ENCODE peak calls at places on chromosome 14, in ten cellular contexts. J is cardiac fibroblast; K is CD4-positive, alpha-beta T cell; W is endothelial cell; G is type B pancreatic cell; N is neural crest cell; V is upper lobe of right lung; A is dorsolateral prefrontal cortex; S is IMR-90; F is cardiac muscle cell. M is an unnamed sample.

GRCh38 chr14:56145965-56146364 is 27.8 kb downstream of the PELI2 start:
- DNase-seq in J (peak), K (no peak), W (no peak), G (no peak), N (no peak), V (no peak), A (no peak), S (peak), F (no peak), M (no peak)

GRCh38 chr14:103281496-103282231 is 52.4 kb upstream of the EIF5 start:
- DNase-seq in J (peak), K (no peak), W (peak), G (no peak), N (peak), V (no peak), A (no peak), S (peak), F (peak), M (no peak)

GRCh38 chr14:54769955-54770863 is 132.4 kb downstream of the GCH1 start:
- DNase-seq in J (no peak), K (no peak), W (no peak), G (no peak), N (no peak), V (no peak), A (no peak), S (no peak), F (peak), M (no peak)

GRCh38 chr14:78721756-78722455 is 551.7 kb downstream of the NRXN3 start:
- DNase-seq in J (no peak), K (no peak), W (no peak), G (no peak), N (no peak), V (no peak), A (no peak), S (no peak), F (no peak), M (no peak)

GRCh38 chr14:21680072-21680471 is 6.5 kb upstream of the OR4E1 start:
- DNase-seq in J (peak), K (no peak), W (no peak), G (no peak), N (no peak), V (no peak), A (no peak), S (peak), F (no peak), M (no peak)

GRCh38 chr14:104694991-104695659 is 5.7 kb downstream of the INF2 start:
- DNase-seq in J (no peak), K (peak), W (peak), G (no peak), N (no peak), V (no peak), A (no peak), S (no peak), F (no peak), M (peak)

GRCh38 chr14:39988939-39989338 is 556.7 kb upstream of the FBXO33 start:
- DNase-seq in J (peak), K (no peak), W (peak), G (no peak), N (no peak), V (no peak), A (no peak), S (no peak), F (peak), M (no peak)

GRCh38 chr14:63918411-63918810 is 65.6 kb downstream of the SYNE2 start:
- DNase-seq in J (no peak), K (no peak), W (no peak), G (no peak), N (no peak), V (no peak), A (no peak), S (no peak), F (no peak), M (no peak)

GRCh38 chr14:65461730-65462129 is 49.2 kb downstream of the FUT8 start:
- DNase-seq in J (peak), K (no peak), W (no peak), G (no peak), N (no peak), V (no peak), A (no peak), S (no peak), F (no peak), M (no peak)

GRCh38 chr14:103545915-103546650 is 16.4 kb downstream of the BAG5 start:
- DNase-seq in J (no peak), K (no peak), W (no peak), G (no peak), N (no peak), V (no peak), A (peak), S (no peak), F (no peak), M (no peak)

GRCh38 chr14:104037074-104037473 is 48.4 kb upstream of the ASPG start:
- DNase-seq in J (no peak), K (no peak), W (no peak), G (no peak), N (no peak), V (no peak), A (no peak), S (no peak), F (no peak), M (no peak)

DNA sequence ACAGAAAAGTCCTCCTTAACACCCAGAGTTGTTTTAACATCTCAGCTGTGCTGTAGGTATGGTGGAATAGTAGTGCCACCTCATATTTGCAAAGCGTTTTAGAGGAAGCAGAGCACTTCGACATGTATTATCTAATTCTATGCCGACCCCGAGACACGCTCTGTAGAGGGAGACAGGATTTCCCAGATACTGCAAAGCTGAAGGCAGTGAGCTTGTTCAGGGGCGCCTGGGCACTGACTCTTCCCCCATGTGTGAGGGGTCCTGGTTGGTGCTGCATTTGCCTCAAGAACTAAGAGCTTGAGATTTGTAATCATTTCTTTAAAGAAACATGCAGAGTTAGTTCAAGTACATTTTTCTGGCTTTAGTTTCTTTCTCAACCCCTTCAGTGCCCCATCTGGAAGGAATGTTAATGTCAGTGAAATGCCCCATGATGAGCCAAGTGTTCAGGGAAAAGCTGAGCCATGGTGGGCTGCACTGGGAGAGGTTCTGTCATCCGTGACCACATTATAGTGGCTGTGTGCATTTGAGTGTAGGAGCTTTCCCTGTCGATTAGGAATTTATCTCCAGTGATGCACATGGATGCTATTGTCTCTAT is 66.3 kb downstream of the MBIP start:
- DNase-seq in J (peak), K (no peak), W (no peak), G (no peak), N (no peak), V (no peak), A (no peak), S (peak), F (no peak), M (no peak)
- TF ChIP-seq CTCF in J (peak), K (no peak), W (peak), G (peak), N (no peak), V (peak), A (no peak), S (peak), F (peak), M (no peak)

DNA sequence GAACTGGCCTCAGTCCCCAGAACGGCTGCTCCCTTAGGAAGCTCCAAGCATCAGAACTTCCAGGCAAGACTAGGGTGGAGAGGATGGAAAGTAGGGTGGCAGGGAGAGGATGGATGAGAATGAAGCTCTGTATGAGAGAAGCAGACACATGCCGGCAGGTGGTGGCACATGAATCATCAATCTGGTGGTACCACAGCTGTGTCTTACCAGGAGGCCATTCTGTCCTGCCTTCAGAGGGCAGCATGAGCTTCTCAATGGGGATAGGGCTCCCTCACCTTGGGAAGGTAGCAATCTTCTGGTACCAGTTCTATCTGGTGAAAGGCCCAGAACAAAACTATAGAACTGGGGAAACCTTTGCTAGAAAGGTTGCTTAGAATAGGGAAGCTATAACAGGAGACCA is 55.4 kb upstream of the PYGL start:
- DNase-seq in J (no peak), K (no peak), W (no peak), G (no peak), N (no peak), V (no peak), A (peak), S (no peak), F (no peak), M (no peak)
- TF ChIP-seq CTCF in J (no peak), K (no peak), W (no peak), G (no peak), N (no peak), V (no peak), A (no peak), S (no peak), F (no peak), M (no peak)

GRCh38 chr14:99327050-99327449 is 55.1 kb upstream of the BCL11B start:
- DNase-seq in J (no peak), K (no peak), W (no peak), G (peak), N (no peak), V (peak), A (no peak), S (no peak), F (no peak), M (peak)
- TF ChIP-seq CTCF in J (no peak), K (no peak), W (no peak), G (no peak), N (no peak), V (no peak), A (no peak), S (peak), F (peak), M (peak)

GRCh38 chr14:35138585-35138984 is 16.2 kb downstream of the PRORP start:
- DNase-seq in J (no peak), K (no peak), W (no peak), G (no peak), N (no peak), V (no peak), A (no peak), S (no peak), F (no peak), M (no peak)

GRCh38 chr14:35134329-35135123 is 12.2 kb downstream of the PRORP start:
- DNase-seq in J (no peak), K (no peak), W (no peak), G (no peak), N (no peak), V (no peak), A (no peak), S (no peak), F (no peak), M (no peak)

DNA sequence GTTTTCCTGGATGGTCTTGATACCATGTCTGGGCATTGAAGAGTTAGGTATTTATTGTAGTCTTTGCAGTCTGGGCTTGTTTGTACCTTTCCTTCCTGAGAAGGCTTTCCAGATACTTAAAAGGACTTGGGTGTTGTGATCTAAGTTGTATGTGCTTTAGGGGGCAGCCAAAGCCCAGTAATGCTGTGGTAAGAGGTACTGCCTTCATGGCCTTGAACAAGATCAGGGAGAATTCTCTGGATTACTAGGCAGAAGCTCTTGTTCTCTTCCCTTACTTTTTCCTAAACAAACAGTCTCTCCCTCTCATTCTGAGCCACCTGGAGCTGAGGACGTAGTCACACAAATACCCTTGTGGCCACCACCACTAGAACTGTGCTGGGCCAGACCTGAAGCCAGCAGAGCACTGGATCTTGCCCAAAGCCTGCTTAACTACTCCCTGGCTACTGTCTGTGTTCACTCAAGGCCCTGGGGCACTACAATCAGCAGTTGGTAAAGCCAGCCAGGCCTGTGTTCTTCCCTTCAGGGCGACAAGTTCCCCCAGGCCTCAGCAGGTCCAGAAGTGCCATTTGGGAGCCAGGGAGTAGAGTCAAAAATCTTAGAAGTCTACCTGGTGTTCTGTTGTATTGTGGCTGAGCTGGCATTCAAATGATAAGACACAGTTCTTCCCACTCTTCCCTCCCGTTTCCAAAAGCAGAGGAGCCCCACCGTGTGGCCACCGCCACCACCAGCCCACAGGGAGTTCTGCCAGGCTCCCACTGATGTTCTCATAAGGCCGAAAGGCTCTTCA is 11.4 kb downstream of the PRORP start:
- DNase-seq in J (peak), K (no peak), W (no peak), G (no peak), N (no peak), V (no peak), A (no peak), S (no peak), F (no peak), M (no peak)
- TF ChIP-seq CTCF in J (no peak), K (no peak), W (no peak), G (no peak), N (no peak), V (no peak), A (no peak), S (no peak), F (no peak), M (no peak)

GRCh38 chr14:101082036-101082435 is 178.5 kb upstream of the RTL1 start:
- DNase-seq in J (no peak), K (no peak), W (no peak), G (peak), N (no peak), V (peak), A (no peak), S (no peak), F (no peak), M (peak)
- TF ChIP-seq CTCF in J (no peak), K (no peak), W (no peak), G (no peak), N (no peak), V (no peak), A (no peak), S (no peak), F (no peak), M (no peak)

DNA sequence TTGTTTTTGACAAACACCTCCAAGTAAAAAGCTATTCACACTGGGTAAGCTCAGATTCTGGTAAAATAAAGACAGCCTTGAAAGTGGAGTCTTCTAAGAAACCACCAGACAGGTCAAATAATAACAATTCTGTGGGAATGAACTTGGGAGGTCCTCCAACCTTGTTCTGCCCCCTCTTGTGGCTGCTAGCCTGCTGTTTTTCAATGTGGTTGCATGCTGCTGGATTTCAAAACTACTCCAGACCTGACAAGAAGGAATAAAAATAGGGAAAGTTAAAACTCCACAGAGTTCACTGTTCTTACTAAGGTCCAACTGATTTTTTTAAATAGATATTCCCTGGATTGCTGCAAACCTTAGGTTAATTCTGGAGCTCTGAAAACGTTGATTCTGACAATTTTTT is 32.2 kb upstream of the RIN3 start:
- DNase-seq in J (peak), K (no peak), W (no peak), G (no peak), N (no peak), V (no peak), A (no peak), S (peak), F (no peak), M (no peak)
- TF ChIP-seq CTCF in J (peak), K (no peak), W (no peak), G (peak), N (no peak), V (peak), A (no peak), S (peak), F (peak), M (no peak)

GRCh38 chr14:105945891-105946290 is 419.5 kb downstream of the TMEM121 start:
- DNase-seq in J (no peak), K (no peak), W (no peak), G (no peak), N (no peak), V (no peak), A (no peak), S (no peak), F (no peak), M (no peak)
- TF ChIP-seq CTCF in J (no peak), K (no peak), W (no peak), G (no peak), N (no peak), V (peak), A (no peak), S (no peak), F (no peak), M (no peak)

DNA sequence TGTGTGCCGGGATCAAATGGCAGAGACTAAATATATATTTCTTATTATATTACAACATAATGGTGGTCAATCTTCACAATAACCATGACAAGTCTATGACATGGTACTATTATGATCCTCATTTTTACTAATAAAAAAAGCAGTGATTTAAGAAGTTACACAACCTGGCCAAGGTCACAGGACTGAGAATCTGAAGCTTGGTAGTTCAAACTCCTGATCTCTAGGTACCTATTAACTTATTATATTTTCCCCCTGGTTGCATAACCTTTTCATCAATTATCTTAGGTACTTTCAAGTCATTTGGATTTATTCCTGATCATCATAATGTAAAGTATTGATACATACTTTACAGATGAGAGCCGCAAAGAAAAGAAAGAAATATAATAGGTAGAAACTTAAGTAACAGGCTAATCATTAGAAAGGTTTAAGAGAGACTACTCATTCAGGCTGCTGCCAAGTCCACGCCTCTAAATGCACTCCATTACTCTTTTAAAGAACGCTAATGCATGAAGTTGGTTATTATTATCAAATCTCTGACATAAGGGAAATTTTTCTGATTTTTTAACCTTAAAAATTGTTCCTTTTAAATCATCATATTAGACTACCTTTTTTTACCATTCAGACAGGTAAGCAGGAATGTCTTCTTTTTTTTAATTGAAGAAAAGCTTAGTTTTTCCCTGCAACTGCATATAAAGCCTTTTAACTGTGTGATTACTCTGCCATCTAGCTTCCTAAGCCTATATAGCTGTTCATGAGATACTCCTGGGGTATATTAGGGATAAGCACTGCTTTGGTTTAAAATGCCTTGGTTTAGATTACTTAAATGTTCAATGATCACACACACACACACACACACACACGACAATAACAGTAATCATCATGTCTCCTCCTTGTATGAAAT is 35.6 kb downstream of the RPS29 start:
- DNase-seq in J (peak), K (no peak), W (no peak), G (no peak), N (no peak), V (no peak), A (no peak), S (peak), F (peak), M (no peak)
- TF ChIP-seq CTCF in J (peak), K (no peak), W (no peak), G (peak), N (peak), V (no peak), A (no peak), S (peak), F (peak), M (no peak)

DNA sequence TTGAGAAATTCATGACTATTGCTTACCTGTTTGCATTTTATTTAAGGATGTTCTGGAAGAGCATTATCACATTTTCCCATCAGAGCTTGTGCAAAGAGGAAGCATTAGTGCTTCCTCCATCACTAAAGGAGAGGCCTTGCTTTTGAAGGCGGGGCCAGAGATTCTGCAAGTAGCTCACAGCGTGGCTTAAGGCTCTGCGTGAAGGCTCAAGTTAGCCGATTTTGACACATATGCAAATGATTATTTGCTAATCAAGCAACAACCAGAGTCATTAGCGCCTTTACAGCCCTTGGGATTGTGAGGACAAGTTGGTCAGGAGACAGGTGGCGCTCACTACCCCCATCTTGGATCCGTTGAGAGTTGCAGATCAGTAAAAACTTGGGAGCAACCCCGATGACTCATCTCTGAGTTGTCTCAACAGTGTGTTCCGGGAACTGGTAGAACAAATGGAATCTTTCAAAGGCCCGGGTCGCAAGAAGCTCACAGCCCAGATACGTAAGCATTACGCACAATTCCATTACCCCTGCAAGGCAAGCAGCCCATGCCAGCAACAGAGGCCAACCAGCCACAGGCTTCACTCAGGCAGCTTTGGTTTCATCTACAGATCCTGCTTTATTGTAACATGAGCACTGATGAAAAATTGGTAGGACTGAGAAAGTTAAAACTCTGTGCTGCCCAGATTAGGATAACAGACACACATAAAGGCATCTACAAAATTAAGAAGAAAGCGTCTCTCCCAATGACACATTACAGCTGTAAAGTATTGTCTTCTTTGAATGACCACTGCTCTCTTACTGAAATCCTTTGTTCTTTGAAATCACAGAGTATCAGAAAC is 34.9 kb upstream of the SPTSSA start:
- DNase-seq in J (peak), K (no peak), W (peak), G (no peak), N (peak), V (no peak), A (peak), S (peak), F (no peak), M (no peak)
- TF ChIP-seq CTCF in J (peak), K (no peak), W (no peak), G (no peak), N (no peak), V (no peak), A (peak), S (peak), F (peak), M (no peak)

M was measured in natural killer cell.